ENCODE peak calls at places on chromosomes 12 and 14, in nine cellular contexts. One of them, this sample, is unnamed.

GRCh38 chr12:75977952-75978671 is 53.5 kb downstream of the PHLDA1 start:
- DNase-seq in stomach: peak
- DNase-seq in HCT116: peak
- DNase-seq in HepG2: peak
- DNase-seq in transverse colon: peak
- DNase-seq in breast epithelium: no peak
- DNase-seq in K562: peak
- DNase-seq in sigmoid colon: peak
- DNase-seq in spleen: no peak
- DNase-seq in this sample: peak

GRCh38 chr14:71686677-71687076 is 245.6 kb upstream of the RGS6 start:
- DNase-seq in stomach: no peak
- DNase-seq in HCT116: no peak
- DNase-seq in HepG2: no peak
- DNase-seq in transverse colon: no peak
- DNase-seq in breast epithelium: no peak
- DNase-seq in K562: no peak
- DNase-seq in sigmoid colon: peak
- DNase-seq in spleen: no peak
- DNase-seq in this sample: no peak

GRCh38 chr12:106048016-106048415 is 90.7 kb downstream of the NUAK1 start:
- DNase-seq in stomach: no peak
- DNase-seq in HCT116: no peak
- DNase-seq in HepG2: no peak
- DNase-seq in transverse colon: no peak
- DNase-seq in breast epithelium: no peak
- DNase-seq in K562: no peak
- DNase-seq in sigmoid colon: no peak
- DNase-seq in spleen: no peak
- DNase-seq in this sample: peak

GRCh38 chr12:1318327-1319031 is 275.9 kb downstream of the FBXL14 start:
- DNase-seq in stomach: peak
- DNase-seq in HCT116: no peak
- DNase-seq in HepG2: no peak
- DNase-seq in transverse colon: no peak
- DNase-seq in breast epithelium: no peak
- DNase-seq in K562: no peak
- DNase-seq in sigmoid colon: no peak
- DNase-seq in spleen: no peak
- DNase-seq in this sample: no peak

GRCh38 chr14:91869556-91869955 is 2.2 kb upstream of the TC2N start:
- DNase-seq in stomach: no peak
- DNase-seq in HCT116: no peak
- DNase-seq in HepG2: peak
- DNase-seq in transverse colon: no peak
- DNase-seq in breast epithelium: no peak
- DNase-seq in K562: no peak
- DNase-seq in sigmoid colon: no peak
- DNase-seq in spleen: no peak
- DNase-seq in this sample: no peak

GRCh38 chr12:51048601-51049369 is 658 bp downstream of the LETMD1 start:
- DNase-seq in stomach: no peak
- DNase-seq in HCT116: no peak
- DNase-seq in HepG2: no peak
- DNase-seq in transverse colon: no peak
- DNase-seq in breast epithelium: no peak
- DNase-seq in K562: no peak
- DNase-seq in sigmoid colon: no peak
- DNase-seq in spleen: no peak
- DNase-seq in this sample: no peak

GRCh38 chr12:112812598-112813406 is 21.3 kb downstream of the RPH3A start:
- DNase-seq in stomach: no peak
- DNase-seq in HCT116: no peak
- DNase-seq in HepG2: no peak
- DNase-seq in transverse colon: no peak
- DNase-seq in breast epithelium: no peak
- DNase-seq in K562: no peak
- DNase-seq in sigmoid colon: no peak
- DNase-seq in spleen: no peak
- DNase-seq in this sample: no peak

GRCh38 chr12:116393859-116394650 is 116.6 kb upstream of the MED13L start:
- DNase-seq in stomach: no peak
- DNase-seq in HCT116: no peak
- DNase-seq in HepG2: no peak
- DNase-seq in transverse colon: no peak
- DNase-seq in breast epithelium: no peak
- DNase-seq in K562: no peak
- DNase-seq in sigmoid colon: no peak
- DNase-seq in spleen: peak
- DNase-seq in this sample: no peak

GRCh38 chr12:12240671-12241345 is 26.0 kb downstream of the LRP6 start:
- DNase-seq in stomach: no peak
- DNase-seq in HCT116: no peak
- DNase-seq in HepG2: peak
- DNase-seq in transverse colon: no peak
- DNase-seq in breast epithelium: no peak
- DNase-seq in K562: no peak
- DNase-seq in sigmoid colon: no peak
- DNase-seq in spleen: no peak
- DNase-seq in this sample: no peak

GRCh38 chr14:55731881-55732498 is 152.0 kb downstream of the KTN1 start:
- DNase-seq in stomach: peak
- DNase-seq in HCT116: peak
- DNase-seq in HepG2: peak
- DNase-seq in transverse colon: peak
- DNase-seq in breast epithelium: no peak
- DNase-seq in K562: no peak
- DNase-seq in sigmoid colon: no peak
- DNase-seq in spleen: no peak
- DNase-seq in this sample: no peak

GRCh38 chr14:71474866-71475265 is 457.4 kb upstream of the RGS6 start:
- DNase-seq in stomach: no peak
- DNase-seq in HCT116: no peak
- DNase-seq in HepG2: no peak
- DNase-seq in transverse colon: no peak
- DNase-seq in breast epithelium: no peak
- DNase-seq in K562: no peak
- DNase-seq in sigmoid colon: no peak
- DNase-seq in spleen: no peak
- DNase-seq in this sample: no peak

GRCh38 chr12:45232146-45232731 is 16.3 kb downstream of the ANO6 start:
- DNase-seq in stomach: no peak
- DNase-seq in HCT116: no peak
- DNase-seq in HepG2: no peak
- DNase-seq in transverse colon: no peak
- DNase-seq in breast epithelium: no peak
- DNase-seq in K562: no peak
- DNase-seq in sigmoid colon: no peak
- DNase-seq in spleen: no peak
- DNase-seq in this sample: no peak

GRCh38 chr12:45231515-45232145 is 15.7 kb downstream of the ANO6 start:
- DNase-seq in stomach: no peak
- DNase-seq in HCT116: no peak
- DNase-seq in HepG2: peak
- DNase-seq in transverse colon: no peak
- DNase-seq in breast epithelium: no peak
- DNase-seq in K562: no peak
- DNase-seq in sigmoid colon: no peak
- DNase-seq in spleen: no peak
- DNase-seq in this sample: no peak

GRCh38 chr12:45235087-45236025 is 19.5 kb downstream of the ANO6 start:
- DNase-seq in stomach: no peak
- DNase-seq in HCT116: peak
- DNase-seq in HepG2: peak
- DNase-seq in transverse colon: no peak
- DNase-seq in breast epithelium: peak
- DNase-seq in K562: no peak
- DNase-seq in sigmoid colon: peak
- DNase-seq in spleen: no peak
- DNase-seq in this sample: no peak

GRCh38 chr12:45232771-45233372 is 17.0 kb downstream of the ANO6 start:
- DNase-seq in stomach: peak
- DNase-seq in HCT116: peak
- DNase-seq in HepG2: peak
- DNase-seq in transverse colon: no peak
- DNase-seq in breast epithelium: no peak
- DNase-seq in K562: peak
- DNase-seq in sigmoid colon: peak
- DNase-seq in spleen: no peak
- DNase-seq in this sample: no peak

GRCh38 chr12:45234134-45234865 is 18.4 kb downstream of the ANO6 start:
- DNase-seq in stomach: no peak
- DNase-seq in HCT116: peak
- DNase-seq in HepG2: peak
- DNase-seq in transverse colon: no peak
- DNase-seq in breast epithelium: no peak
- DNase-seq in K562: peak
- DNase-seq in sigmoid colon: peak
- DNase-seq in spleen: no peak
- DNase-seq in this sample: no peak
- TF ChIP-seq POLR2AphosphoS5 in stomach: no peak
- TF ChIP-seq POLR2AphosphoS5 in HCT116: peak
- TF ChIP-seq POLR2AphosphoS5 in HepG2: no peak
- TF ChIP-seq POLR2AphosphoS5 in transverse colon: peak
- TF ChIP-seq POLR2AphosphoS5 in breast epithelium: peak
- TF ChIP-seq POLR2AphosphoS5 in K562: no peak
- TF ChIP-seq POLR2AphosphoS5 in sigmoid colon: peak
- TF ChIP-seq POLR2AphosphoS5 in spleen: no peak
- TF ChIP-seq POLR2AphosphoS5 in this sample: no peak

GRCh38 chr12:118747771-118748170 is 233.6 kb upstream of the SRRM4 start:
- DNase-seq in stomach: no peak
- DNase-seq in HCT116: no peak
- DNase-seq in HepG2: no peak
- DNase-seq in transverse colon: no peak
- DNase-seq in breast epithelium: no peak
- DNase-seq in K562: no peak
- DNase-seq in sigmoid colon: no peak
- DNase-seq in spleen: no peak
- DNase-seq in this sample: no peak

GRCh38 chr12:118749656-118750055 is 231.7 kb upstream of the SRRM4 start:
- DNase-seq in stomach: no peak
- DNase-seq in HCT116: no peak
- DNase-seq in HepG2: no peak
- DNase-seq in transverse colon: no peak
- DNase-seq in breast epithelium: no peak
- DNase-seq in K562: no peak
- DNase-seq in sigmoid colon: no peak
- DNase-seq in spleen: no peak
- DNase-seq in this sample: no peak

GRCh38 chr12:118746176-118746575 is 235.2 kb upstream of the SRRM4 start:
- DNase-seq in stomach: no peak
- DNase-seq in HCT116: no peak
- DNase-seq in HepG2: no peak
- DNase-seq in transverse colon: no peak
- DNase-seq in breast epithelium: no peak
- DNase-seq in K562: no peak
- DNase-seq in sigmoid colon: no peak
- DNase-seq in spleen: no peak
- DNase-seq in this sample: no peak

GRCh38 chr12:118748478-118749380 is 232.6 kb upstream of the SRRM4 start:
- DNase-seq in stomach: no peak
- DNase-seq in HCT116: no peak
- DNase-seq in HepG2: peak
- DNase-seq in transverse colon: no peak
- DNase-seq in breast epithelium: no peak
- DNase-seq in K562: no peak
- DNase-seq in sigmoid colon: no peak
- DNase-seq in spleen: no peak
- DNase-seq in this sample: no peak

DNA sequence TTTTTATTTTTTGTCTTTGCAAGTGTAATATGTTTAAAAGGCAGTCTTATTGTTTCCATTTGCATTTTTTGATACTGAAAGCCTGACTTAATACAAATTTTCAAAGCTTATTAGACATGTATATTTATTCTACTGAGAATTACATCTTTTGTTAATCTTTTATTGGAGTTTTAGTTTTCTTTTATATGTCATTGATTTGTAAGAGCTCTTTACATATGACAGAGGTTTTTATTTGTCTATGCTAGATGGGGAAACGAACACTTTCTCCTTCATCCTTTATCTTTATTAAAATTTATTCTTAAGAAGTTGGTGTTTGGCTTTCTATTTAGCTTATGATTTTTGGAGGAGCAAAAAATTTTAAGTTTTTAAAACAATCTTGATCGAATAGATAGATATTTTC is 234.4 kb upstream of the SRRM4 start:
- DNase-seq in stomach: no peak
- DNase-seq in HCT116: no peak
- DNase-seq in HepG2: no peak
- DNase-seq in transverse colon: no peak
- DNase-seq in breast epithelium: no peak
- DNase-seq in K562: no peak
- DNase-seq in sigmoid colon: no peak
- DNase-seq in spleen: no peak
- DNase-seq in this sample: no peak
- TF ChIP-seq CTCF in stomach: no peak
- TF ChIP-seq CTCF in HCT116: no peak
- TF ChIP-seq CTCF in HepG2: no peak
- TF ChIP-seq CTCF in transverse colon: no peak
- TF ChIP-seq CTCF in breast epithelium: no peak
- TF ChIP-seq CTCF in K562: no peak
- TF ChIP-seq CTCF in sigmoid colon: no peak
- TF ChIP-seq CTCF in spleen: no peak
- TF ChIP-seq CTCF in this sample: no peak

GRCh38 chr14:95185452-95186392 is 28.4 kb upstream of the DICER1 start:
- DNase-seq in stomach: peak
- DNase-seq in HCT116: no peak
- DNase-seq in HepG2: no peak
- DNase-seq in transverse colon: peak
- DNase-seq in breast epithelium: no peak
- DNase-seq in K562: peak
- DNase-seq in sigmoid colon: peak
- DNase-seq in spleen: peak
- DNase-seq in this sample: no peak
- TF ChIP-seq POLR2AphosphoS5 in stomach: peak
- TF ChIP-seq POLR2AphosphoS5 in HCT116: no peak
- TF ChIP-seq POLR2AphosphoS5 in HepG2: no peak
- TF ChIP-seq POLR2AphosphoS5 in transverse colon: peak
- TF ChIP-seq POLR2AphosphoS5 in breast epithelium: peak
- TF ChIP-seq POLR2AphosphoS5 in K562: peak
- TF ChIP-seq POLR2AphosphoS5 in sigmoid colon: peak
- TF ChIP-seq POLR2AphosphoS5 in spleen: no peak
- TF ChIP-seq POLR2AphosphoS5 in this sample: peak

GRCh38 chr12:125776212-125776611 is 711.0 kb downstream of the AACS start:
- DNase-seq in stomach: no peak
- DNase-seq in HCT116: no peak
- DNase-seq in HepG2: no peak
- DNase-seq in transverse colon: no peak
- DNase-seq in breast epithelium: no peak
- DNase-seq in K562: no peak
- DNase-seq in sigmoid colon: no peak
- DNase-seq in spleen: no peak
- DNase-seq in this sample: no peak

GRCh38 chr12:125772403-125772802 is 707.2 kb downstream of the AACS start:
- DNase-seq in stomach: no peak
- DNase-seq in HCT116: no peak
- DNase-seq in HepG2: no peak
- DNase-seq in transverse colon: no peak
- DNase-seq in breast epithelium: no peak
- DNase-seq in K562: no peak
- DNase-seq in sigmoid colon: no peak
- DNase-seq in spleen: no peak
- DNase-seq in this sample: no peak

GRCh38 chr12:125775507-125775906 is 710.3 kb downstream of the AACS start:
- DNase-seq in stomach: no peak
- DNase-seq in HCT116: no peak
- DNase-seq in HepG2: no peak
- DNase-seq in transverse colon: no peak
- DNase-seq in breast epithelium: no peak
- DNase-seq in K562: no peak
- DNase-seq in sigmoid colon: no peak
- DNase-seq in spleen: no peak
- DNase-seq in this sample: no peak

GRCh38 chr12:125773033-125773432 is 707.8 kb downstream of the AACS start:
- DNase-seq in stomach: no peak
- DNase-seq in HCT116: peak
- DNase-seq in HepG2: peak
- DNase-seq in transverse colon: no peak
- DNase-seq in breast epithelium: no peak
- DNase-seq in K562: peak
- DNase-seq in sigmoid colon: peak
- DNase-seq in spleen: no peak
- DNase-seq in this sample: no peak
- TF ChIP-seq CTCF in stomach: peak
- TF ChIP-seq CTCF in HCT116: peak
- TF ChIP-seq CTCF in HepG2: peak
- TF ChIP-seq CTCF in transverse colon: no peak
- TF ChIP-seq CTCF in breast epithelium: no peak
- TF ChIP-seq CTCF in K562: peak
- TF ChIP-seq CTCF in sigmoid colon: no peak
- TF ChIP-seq CTCF in spleen: no peak
- TF ChIP-seq CTCF in this sample: no peak